ENCODE peak calls at places on chromosomes 7 and 10, in six cellular contexts. H is heart left ventricle; B is pancreas; A is GM23248; J is cardiac muscle cell; K is CD8-positive, alpha-beta memory T cell. V is an unnamed sample. For H3K4me1 and H3K36me3, the result is how much of the 10 kb centered on the place peaks cover.

GRCh38 chr10:96288151-96288621 is 16.0 kb upstream of the DNTT start:
- DNase-seq in K (no peak), B (no peak), H (no peak), A (no peak), J (no peak), V (no peak)

GRCh38 chr10:49187044-49187484 is 1.1 kb downstream of the TMEM273 start:
- DNase-seq in H (no peak), B (no peak), A (no peak), K (no peak), J (no peak), V (no peak)

GRCh38 chr7:91242097-91242846 is 22.0 kb upstream of the FZD1 start:
- DNase-seq in B (no peak), A (peak), K (no peak), H (no peak), J (peak), V (no peak)

GRCh38 chr7:33667261-33667660 is 238.1 kb upstream of the BMPER start:
- DNase-seq in H (no peak), B (no peak), A (peak), J (no peak), K (no peak), V (no peak)

GRCh38 chr10:28661035-28661434 is 16.3 kb upstream of the BAMBI start:
- DNase-seq in A (peak), K (no peak), J (no peak), H (no peak), B (no peak), V (no peak)

GRCh38 chr10:132248455-132249231 is 59.1 kb downstream of the STK32C start:
- DNase-seq in B (peak), J (peak), H (peak), K (peak), A (peak), V (peak)

GRCh38 chr10:99532687-99533495 is at the start of gene NKX2-3:
- DNase-seq in A (peak), J (peak), K (no peak), H (no peak), B (peak), V (no peak)

GRCh38 chr7:36946401-36946739 is 222.1 kb upstream of the AOAH start:
- DNase-seq in B (no peak), J (no peak), K (no peak), H (no peak), A (no peak), V (no peak)

GRCh38 chr10:110409926-110410325 is 87.8 kb upstream of the DUSP5 start:
- DNase-seq in A (peak), B (no peak), H (no peak), K (no peak), J (no peak), V (no peak)

GRCh38 chr10:97321032-97321806 is 2.1 kb downstream of the FRAT1 start:
- DNase-seq in A (no peak), J (no peak), B (peak), H (peak), K (no peak), V (no peak)

GRCh38 chr10:53140516-53140915 is 367.9 kb upstream of the MBL2 start:
- DNase-seq in J (no peak), K (no peak), B (no peak), A (peak), H (no peak), V (no peak)

GRCh38 chr10:89283174-89283987 is 18.5 kb upstream of the IFIT2 start:
- DNase-seq in B (no peak), K (no peak), J (no peak), H (no peak), A (peak), V (no peak)

GRCh38 chr7:135859548-135859947 is 110.9 kb upstream of the FAM180A start:
- DNase-seq in H (no peak), B (no peak), A (peak), J (no peak), K (no peak), V (no peak)

GRCh38 chr7:55250313-55250712 is 114.8 kb upstream of the LANCL2 start:
- DNase-seq in H (no peak), B (peak), J (peak), A (peak), K (no peak), V (no peak)

GRCh38 chr7:132311747-132312146 is 264.5 kb downstream of the PLXNA4 start:
- DNase-seq in J (no peak), H (no peak), K (no peak), B (no peak), A (no peak), V (no peak)

GRCh38 chr7:99112097-99112496 is 31.8 kb downstream of the SMURF1 start:
- DNase-seq in A (peak), J (no peak), H (no peak), B (no peak), K (no peak), V (no peak)

GRCh38 chr7:155355176-155355575 is 57.5 kb downstream of the INSIG1 start:
- DNase-seq in K (peak), J (no peak), H (no peak), A (no peak), B (no peak), V (no peak)

GRCh38 chr10:132142396-132143161 is 44.2 kb upstream of the DPYSL4 start:
- DNase-seq in J (peak), B (peak), K (peak), H (peak), A (peak), V (no peak)

GRCh38 chr7:26779978-26780595 is 84.3 kb downstream of the SKAP2 start:
- DNase-seq in H (no peak), J (no peak), A (no peak), K (no peak), B (no peak), V (no peak)

GRCh38 chr7:121544726-121545125 is 148.6 kb upstream of the FAM3C start:
- DNase-seq in J (no peak), B (no peak), A (peak), H (no peak), K (no peak), V (no peak)

GRCh38 chr7:132435016-132435990 is 141.0 kb downstream of the PLXNA4 start:
- DNase-seq in K (no peak), J (no peak), H (no peak), B (no peak), A (no peak), V (no peak)

GRCh38 chr10:106635947-106636346 is 528.6 kb downstream of the SORCS1 start:
- DNase-seq in J (no peak), K (no peak), H (no peak), A (no peak), B (no peak), V (no peak)

GRCh38 chr10:58993480-58994221 is 182.8 kb upstream of the PHYHIPL start:
- DNase-seq in K (no peak), A (no peak), B (no peak), H (no peak), J (no peak), V (no peak)

GRCh38 chr10:89502556-89502955 is 32.8 kb downstream of the SLC16A12 start:
- DNase-seq in J (no peak), A (peak), B (no peak), K (no peak), H (no peak), V (no peak)

GRCh38 chr10:133162178-133162909 is 2.3 kb downstream of the KNDC1 start:
- DNase-seq in A (no peak), K (no peak), J (no peak), B (no peak), H (no peak), V (no peak)

GRCh38 chr7:140497241-140497769 is 18.0 kb upstream of the MKRN1 start:
- DNase-seq in A (no peak), J (no peak), B (no peak), K (no peak), H (no peak), V (no peak)

GRCh38 chr10:32147730-32148129 is 91.5 kb upstream of the KIF5B start:
- DNase-seq in A (no peak), J (no peak), K (no peak), B (no peak), H (no peak), V (no peak)

GRCh38 chr7:107044347-107045194 is at the start of gene PRKAR2B:
- DNase-seq in B (peak), A (peak), H (peak), J (peak), K (peak), V (peak)

GRCh38 chr7:113026941-113027340 is 59.7 kb downstream of the GPR85 start:
- DNase-seq in K (no peak), H (no peak), J (peak), B (no peak), A (peak), V (no peak)

GRCh38 chr10:24428410-24428782 is 219.5 kb downstream of the KIAA1217 start:
- DNase-seq in K (no peak), B (no peak), H (no peak), J (no peak), A (peak), V (no peak)

GRCh38 chr10:78035437-78035836 is 1.8 kb downstream of the RPS24 start:
- DNase-seq in A (no peak), K (no peak), J (no peak), H (no peak), B (no peak), V (no peak)

GRCh38 chr10:78035933-78036583 is 2.4 kb downstream of the RPS24 start:
- DNase-seq in J (no peak), B (no peak), K (no peak), A (no peak), H (no peak), V (no peak)

GRCh38 chr10:78033623-78034470 is at the start of gene RPS24:
- DNase-seq in J (peak), K (peak), B (peak), A (peak), H (peak), V (peak)

GRCh38 chr10:78038105-78038504 is 4.4 kb downstream of the RPS24 start:
- DNase-seq in H (no peak), J (no peak), K (no peak), A (peak), B (no peak), V (no peak)

GRCh38 chr10:78035025-78035424 is 1.4 kb downstream of the RPS24 start:
- DNase-seq in B (no peak), A (peak), H (no peak), K (no peak), J (no peak), V (no peak)
- H3K4me3 ChIP-seq in B (peak), A (peak), H (peak), K (peak), J (peak), V (peak)

DNA sequence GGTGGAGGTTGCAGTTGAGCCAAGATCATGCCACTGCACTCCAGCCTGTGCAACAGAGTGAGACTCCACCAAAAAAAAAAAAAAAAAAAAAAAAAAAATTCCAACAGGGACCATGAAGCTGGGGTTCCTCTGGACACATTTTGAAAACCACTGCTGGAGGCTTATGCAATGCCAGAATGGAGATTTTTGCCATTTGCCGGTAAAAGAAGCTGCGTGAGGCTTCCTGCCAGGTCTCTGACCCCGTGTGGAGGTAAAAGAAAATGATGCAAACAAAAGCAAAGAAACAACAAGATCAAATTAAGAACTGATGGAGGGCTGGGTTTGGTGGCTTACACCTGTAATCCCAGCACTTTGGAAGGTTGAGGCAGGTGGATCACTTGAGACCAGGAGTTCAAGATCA is 30.5 kb upstream of the PDZD8 start:
- DNase-seq in H (no peak), J (no peak), A (no peak), B (no peak), K (no peak), V (no peak)
- H3K4me1 ChIP-seq in H (under half), J (under half), A (under half), B (under half), K (under half), V (under half)

DNA sequence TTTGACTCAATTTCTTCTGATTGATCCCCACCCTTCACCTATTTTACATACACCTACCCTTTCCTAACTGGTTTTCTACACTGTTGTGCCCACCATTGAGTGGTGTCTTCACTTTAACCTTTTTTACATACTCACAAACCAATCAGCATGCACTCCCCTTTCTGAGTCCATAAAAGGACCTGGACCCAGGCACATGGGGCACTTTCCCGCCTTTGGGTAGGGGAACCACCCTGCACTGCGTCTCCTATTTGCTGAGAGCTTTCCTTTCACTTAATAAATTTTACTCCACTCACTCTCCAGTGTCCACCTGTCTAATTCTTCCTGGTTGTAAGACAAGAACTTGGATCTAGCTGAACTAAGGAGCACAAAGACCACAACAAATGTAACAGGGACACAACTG is 33.8 kb downstream of the ANKMY2 start:
- DNase-seq in B (no peak), A (no peak), J (no peak), K (no peak), H (no peak), V (no peak)
- H3K36me3 ChIP-seq in B (under half), A (under half), J (half or more), K (under half), H (under half), V (under half)

GRCh38 chr10:69912584-69912983 is 110.9 kb downstream of the COL13A1 start:
- DNase-seq in H (no peak), B (no peak), K (no peak), J (no peak), A (no peak), V (no peak)
- H3K4me3 ChIP-seq in H (no peak), B (no peak), K (no peak), J (no peak), A (no peak), V (no peak)

V was measured in iPS DF 6.9.